ENCODE peak calls at places on chromosomes 16 and 17, in nine cellular contexts. Y is uterus, U is GM12891, K is Calu3, R is AG20443, G is HS-27A, T is ELF-1, D is NCI-H774, O is midbrain. C is an unnamed sample.

GRCh38 chr17:39754958-39755549 is 17.3 kb downstream of the GRB7 start:
- DNase-seq in Y (no peak), U (no peak), K (no peak), R (no peak), G (no peak), T (peak), D (no peak), O (no peak), C (no peak)

GRCh38 chr17:12046786-12047185 is 26.1 kb downstream of the MAP2K4 start:
- DNase-seq in Y (no peak), U (no peak), K (no peak), R (no peak), G (no peak), T (peak), D (no peak), O (no peak), C (no peak)

GRCh38 chr17:67375761-67376160 is 1.3 kb upstream of the PITPNC1 start:
- DNase-seq in Y (no peak), U (no peak), K (no peak), R (no peak), G (no peak), T (no peak), D (no peak), O (no peak), C (no peak)

GRCh38 chr17:45276031-45276430 is 14.1 kb upstream of the SPATA32 start:
- DNase-seq in Y (no peak), U (no peak), K (no peak), R (no peak), G (no peak), T (no peak), D (no peak), O (no peak), C (no peak)

GRCh38 chr16:7397901-7398300 is 65.3 kb downstream of the RBFOX1 start:
- DNase-seq in Y (no peak), U (no peak), K (no peak), R (no peak), G (no peak), T (no peak), D (no peak), O (no peak), C (peak)

GRCh38 chr16:377419-377951 is 4.3 kb downstream of the PGAP6 start:
- DNase-seq in Y (no peak), U (no peak), K (no peak), R (no peak), G (no peak), T (no peak), D (no peak), O (no peak), C (no peak)

GRCh38 chr16:87053016-87053982 is 263.9 kb downstream of the C16orf95 start:
- DNase-seq in Y (no peak), U (no peak), K (no peak), R (no peak), G (no peak), T (peak), D (no peak), O (no peak), C (no peak)

GRCh38 chr17:1222321-1222720 is 42.5 kb upstream of the ABR start:
- DNase-seq in Y (no peak), U (no peak), K (no peak), R (no peak), G (no peak), T (no peak), D (no peak), O (no peak), C (no peak)

GRCh38 chr17:48351916-48352332 is 78.1 kb downstream of the SKAP1 start:
- DNase-seq in Y (no peak), U (no peak), K (no peak), R (peak), G (no peak), T (peak), D (peak), O (no peak), C (peak)

GRCh38 chr16:80570106-80570478 is 29.3 kb downstream of the DYNLRB2 start:
- DNase-seq in Y (no peak), U (no peak), K (no peak), R (no peak), G (no peak), T (no peak), D (no peak), O (no peak), C (no peak)

GRCh38 chr17:55527520-55528118 is 16.4 kb upstream of the SMIM36 start:
- DNase-seq in Y (peak), U (peak), K (peak), R (peak), G (no peak), T (peak), D (peak), O (peak), C (peak)

GRCh38 chr16:57265850-57266530 is 18.5 kb downstream of the PLLP start:
- DNase-seq in Y (no peak), U (no peak), K (peak), R (peak), G (no peak), T (peak), D (no peak), O (peak), C (no peak)

GRCh38 chr17:74545456-74546230 is at the start of gene CD300C:
- DNase-seq in Y (no peak), U (no peak), K (no peak), R (no peak), G (no peak), T (no peak), D (no peak), O (peak), C (no peak)

GRCh38 chr17:1755252-1755992 is 6.4 kb upstream of the SERPINF1 start:
- DNase-seq in Y (no peak), U (no peak), K (no peak), R (no peak), G (no peak), T (no peak), D (no peak), O (no peak), C (no peak)

GRCh38 chr17:74780443-74781238 is 4.5 kb upstream of the NAT9 start:
- DNase-seq in Y (no peak), U (no peak), K (peak), R (no peak), G (no peak), T (no peak), D (no peak), O (peak), C (no peak)

GRCh38 chr17:17119533-17119932 is 77.3 kb downstream of the MPRIP start:
- DNase-seq in Y (no peak), U (no peak), K (no peak), R (peak), G (no peak), T (no peak), D (no peak), O (no peak), C (no peak)

GRCh38 chr17:42133461-42134041 is 10.9 kb downstream of the HSPB9 start:
- DNase-seq in Y (no peak), U (no peak), K (no peak), R (no peak), G (no peak), T (no peak), D (peak), O (no peak), C (no peak)

GRCh38 chr17:78960945-78961344 is 18.8 kb downstream of the LGALS3BP start:
- DNase-seq in Y (no peak), U (no peak), K (no peak), R (peak), G (no peak), T (no peak), D (no peak), O (no peak), C (no peak)

GRCh38 chr16:53743149-53743566 is 39.2 kb downstream of the FTO start:
- DNase-seq in Y (no peak), U (no peak), K (peak), R (peak), G (peak), T (no peak), D (no peak), O (no peak), C (no peak)

GRCh38 chr17:66091440-66092080 is 100.4 kb downstream of the CEP112 start:
- DNase-seq in Y (no peak), U (no peak), K (no peak), R (no peak), G (no peak), T (no peak), D (no peak), O (no peak), C (no peak)

GRCh38 chr16:12166271-12166670 is 189.7 kb downstream of the SNX29 start:
- DNase-seq in Y (no peak), U (no peak), K (no peak), R (no peak), G (no peak), T (no peak), D (no peak), O (no peak), C (no peak)

GRCh38 chr16:74309789-74310781 is 13.5 kb downstream of the PSMD7 start:
- DNase-seq in Y (no peak), U (peak), K (peak), R (peak), G (no peak), T (peak), D (peak), O (peak), C (peak)